ENCODE peak calls at places on chromosomes 4 and X, in six cellular contexts. U is cerebellar nuclear complex, B is NCI-H1436 treated with DMSO at 0.1 percent for 48 hours, T is dorsolateral prefrontal cortex, K is GM19239, O is caudate nucleus. W is an unnamed sample.

GRCh38 chrX:47637546-47638195 is 7.9 kb upstream of the CFP start:
- DNase-seq in T (no peak), B (no peak), K (peak), U (no peak), O (no peak), W (no peak)

GRCh38 chr4:13481569-13481968 is 2.6 kb downstream of the RAB28 start:
- DNase-seq in T (no peak), U (no peak), K (no peak), O (no peak), B (no peak), W (no peak)

GRCh38 chr4:79025170-79025569 is 85.9 kb upstream of the PAQR3 start:
- DNase-seq in K (no peak), B (no peak), U (no peak), T (no peak), O (no peak), W (no peak)

GRCh38 chrX:119240356-119240755 is 4.3 kb downstream of the PGRMC1 start:
- DNase-seq in O (no peak), T (no peak), U (no peak), B (no peak), K (no peak), W (no peak)

GRCh38 chr4:65559270-65559669 is 111.0 kb downstream of the EPHA5 start:
- DNase-seq in O (no peak), U (no peak), T (no peak), K (no peak), B (no peak), W (no peak)

GRCh38 chr4:152937535-152938236 is 1.6 kb downstream of the FHDC1 start:
- DNase-seq in K (peak), B (no peak), U (no peak), O (no peak), T (no peak), W (peak)

GRCh38 chrX:154123241-154124219 is 20.5 kb upstream of the OPN1LW start:
- DNase-seq in B (no peak), T (no peak), O (no peak), K (no peak), U (no peak), W (no peak)

GRCh38 chr4:11585506-11585905 is 156.8 kb upstream of the HS3ST1 start:
- DNase-seq in T (no peak), O (no peak), B (no peak), K (no peak), U (no peak), W (peak)

GRCh38 chr4:3742610-3743009 is 23.6 kb upstream of the ADRA2C start:
- DNase-seq in B (no peak), K (no peak), T (no peak), U (no peak), O (no peak), W (no peak)

GRCh38 chrX:39941332-39941920 is 156.3 kb downstream of the BCOR start:
- DNase-seq in T (no peak), U (no peak), K (no peak), B (no peak), O (no peak), W (no peak)

GRCh38 chrX:39516399-39516798 is 581.4 kb downstream of the BCOR start:
- DNase-seq in B (no peak), U (no peak), K (no peak), T (no peak), O (no peak), W (no peak)

GRCh38 chr4:144734522-144734921 is 88.6 kb downstream of the HHIP start:
- DNase-seq in T (no peak), B (no peak), K (no peak), U (no peak), O (no peak), W (peak)

GRCh38 chr4:96524311-96524875 is 684.5 kb downstream of the PDHA2 start:
- DNase-seq in T (no peak), U (no peak), O (no peak), B (no peak), K (no peak), W (no peak)

GRCh38 chrX:16610121-16610565 is 39.8 kb upstream of the S100G start:
- DNase-seq in K (no peak), O (no peak), U (no peak), T (no peak), B (no peak), W (no peak)

GRCh38 chr4:59102311-59102710 is 1992.1 kb upstream of the IGFBP7 start:
- DNase-seq in O (no peak), K (no peak), U (no peak), B (no peak), T (no peak), W (no peak)

GRCh38 chr4:76499461-76499860 is 64.4 kb downstream of the SHROOM3 start:
- DNase-seq in B (no peak), T (no peak), K (no peak), U (no peak), O (no peak), W (no peak)

GRCh38 chr4:73615613-73616012 is 4.6 kb downstream of the RASSF6 start:
- DNase-seq in O (no peak), U (no peak), K (no peak), T (no peak), B (peak), W (no peak)

GRCh38 chr4:878796-879729 is 53.1 kb downstream of the GAK start:
- DNase-seq in T (no peak), U (peak), O (no peak), B (no peak), K (no peak), W (no peak)

GRCh38 chr4:153154010-153154975 is 50.0 kb upstream of the TRIM2 start:
- DNase-seq in O (no peak), U (no peak), K (no peak), B (peak), T (no peak), W (no peak)

GRCh38 chrX:17295788-17296187 is 79.2 kb upstream of the NHS start:
- DNase-seq in K (no peak), U (no peak), B (no peak), T (no peak), O (no peak), W (no peak)

GRCh38 chr4:5378002-5378401 is 326.7 kb downstream of the STK32B start:
- DNase-seq in T (no peak), O (no peak), U (no peak), B (no peak), K (no peak), W (no peak)

GRCh38 chrX:1246816-1247215 is 21.8 kb upstream of the CSF2RA start:
- DNase-seq in K (peak), U (no peak), B (no peak), O (no peak), T (no peak), W (peak)

GRCh38 chr4:81756973-81757372 is 285.3 kb upstream of the RASGEF1B start:
- DNase-seq in T (no peak), B (no peak), U (no peak), O (no peak), K (peak), W (no peak)

GRCh38 chr4:11429646-11430045 is 952 bp upstream of the HS3ST1 start:
- DNase-seq in O (no peak), B (no peak), K (no peak), U (no peak), T (no peak), W (no peak)

GRCh38 chrX:141220342-141221008 is 21.8 kb downstream of the SPANXC start:
- DNase-seq in O (no peak), B (no peak), K (no peak), U (no peak), T (no peak), W (peak)

GRCh38 chr4:67928547-67928946 is 34.7 kb downstream of the TMPRSS11A start:
- DNase-seq in B (no peak), K (no peak), T (no peak), U (no peak), O (no peak), W (no peak)

GRCh38 chrX:7047951-7048350 is 99.6 kb upstream of the STS start:
- DNase-seq in O (no peak), T (no peak), K (no peak), B (no peak), U (no peak), W (no peak)

GRCh38 chr4:155629183-155629825 is 37.3 kb upstream of the GUCY1A1 start:
- DNase-seq in B (no peak), O (no peak), T (no peak), K (no peak), U (no peak), W (no peak)

GRCh38 chr4:10629394-10629793 is 55.2 kb downstream of the CLNK start:
- DNase-seq in U (no peak), O (no peak), T (no peak), B (no peak), K (no peak), W (no peak)

GRCh38 chr4:20044936-20045335 is 206.8 kb upstream of the SLIT2 start:
- DNase-seq in U (no peak), O (no peak), T (no peak), B (no peak), K (no peak), W (no peak)

GRCh38 chr4:182918791-182919302 is 1.7 kb upstream of the DCTD start:
- DNase-seq in K (no peak), U (no peak), T (no peak), O (no peak), B (no peak), W (no peak)

GRCh38 chrX:153974003-153974725 is 1.6 kb downstream of the TMEM187 start:
- DNase-seq in B (no peak), T (no peak), K (no peak), O (no peak), U (no peak), W (no peak)